ENCODE peak calls at places on chromosomes 13 and 19, in seven cellular contexts. One of them, this sample, is unnamed. For H3F3A and H4K20me1, the result is how much of the 10 kb centered on the place peaks cover.

GRCh38 chr13:42078113-42078769 is 29.8 kb downstream of the DGKH start:
- DNase-seq in PC-9: no peak
- DNase-seq in neural progenitor cell: peak
- DNase-seq in GM23338: peak
- DNase-seq in PC-3: no peak
- DNase-seq in GM23248: no peak
- DNase-seq in SK-N-SH: peak
- DNase-seq in this sample: no peak

GRCh38 chr13:62207388-62207787 is 791.7 kb upstream of the PCDH20 start:
- DNase-seq in PC-9: no peak
- DNase-seq in neural progenitor cell: no peak
- DNase-seq in GM23338: no peak
- DNase-seq in PC-3: no peak
- DNase-seq in GM23248: no peak
- DNase-seq in SK-N-SH: no peak
- DNase-seq in this sample: no peak

GRCh38 chr13:31105020-31105800 is 56.5 kb downstream of the HSPH1 start:
- DNase-seq in PC-9: no peak
- DNase-seq in neural progenitor cell: no peak
- DNase-seq in GM23338: peak
- DNase-seq in PC-3: no peak
- DNase-seq in GM23248: peak
- DNase-seq in SK-N-SH: no peak
- DNase-seq in this sample: no peak

GRCh38 chr13:114310961-114311360 is 3.3 kb upstream of the CHAMP1 start:
- DNase-seq in PC-9: no peak
- DNase-seq in neural progenitor cell: no peak
- DNase-seq in GM23338: no peak
- DNase-seq in PC-3: no peak
- DNase-seq in GM23248: peak
- DNase-seq in SK-N-SH: no peak
- DNase-seq in this sample: no peak

GRCh38 chr19:50300814-50301606 is 28.2 kb downstream of the KCNC3 start:
- DNase-seq in PC-9: no peak
- DNase-seq in neural progenitor cell: no peak
- DNase-seq in GM23338: no peak
- DNase-seq in PC-3: peak
- DNase-seq in GM23248: peak
- DNase-seq in SK-N-SH: no peak
- DNase-seq in this sample: no peak

GRCh38 chr13:20197361-20197834 is 4.7 kb upstream of the GJB2 start:
- DNase-seq in PC-9: no peak
- DNase-seq in neural progenitor cell: peak
- DNase-seq in GM23338: peak
- DNase-seq in PC-3: peak
- DNase-seq in GM23248: peak
- DNase-seq in SK-N-SH: peak
- DNase-seq in this sample: peak

GRCh38 chr13:44024496-44025155 is 144.9 kb downstream of the LACC1 start:
- DNase-seq in PC-9: no peak
- DNase-seq in neural progenitor cell: no peak
- DNase-seq in GM23338: no peak
- DNase-seq in PC-3: no peak
- DNase-seq in GM23248: no peak
- DNase-seq in SK-N-SH: no peak
- DNase-seq in this sample: no peak

GRCh38 chr13:40084934-40085333 is 429.5 kb downstream of the COG6 start:
- DNase-seq in PC-9: no peak
- DNase-seq in neural progenitor cell: no peak
- DNase-seq in GM23338: no peak
- DNase-seq in PC-3: no peak
- DNase-seq in GM23248: no peak
- DNase-seq in SK-N-SH: no peak
- DNase-seq in this sample: no peak

GRCh38 chr19:56689198-56689597 is 17.6 kb upstream of the ZNF835 start:
- DNase-seq in PC-9: no peak
- DNase-seq in neural progenitor cell: no peak
- DNase-seq in GM23338: no peak
- DNase-seq in PC-3: peak
- DNase-seq in GM23248: no peak
- DNase-seq in SK-N-SH: no peak
- DNase-seq in this sample: no peak

GRCh38 chr19:41621654-41622053 is 5.2 kb downstream of the CEACAM4 start:
- DNase-seq in PC-9: no peak
- DNase-seq in neural progenitor cell: no peak
- DNase-seq in GM23338: no peak
- DNase-seq in PC-3: no peak
- DNase-seq in GM23248: no peak
- DNase-seq in SK-N-SH: no peak
- DNase-seq in this sample: no peak

GRCh38 chr13:35768126-35768525 is 291.6 kb upstream of the MAB21L1 start:
- DNase-seq in PC-9: no peak
- DNase-seq in neural progenitor cell: no peak
- DNase-seq in GM23338: no peak
- DNase-seq in PC-3: no peak
- DNase-seq in GM23248: no peak
- DNase-seq in SK-N-SH: no peak
- DNase-seq in this sample: no peak

GRCh38 chr19:42288881-42289555 is 12.9 kb upstream of the PRR19 start:
- DNase-seq in PC-9: no peak
- DNase-seq in neural progenitor cell: no peak
- DNase-seq in GM23338: no peak
- DNase-seq in PC-3: no peak
- DNase-seq in GM23248: no peak
- DNase-seq in SK-N-SH: no peak
- DNase-seq in this sample: no peak

GRCh38 chr13:32903720-32904119 is 112.5 kb upstream of the KL start:
- DNase-seq in PC-9: no peak
- DNase-seq in neural progenitor cell: no peak
- DNase-seq in GM23338: no peak
- DNase-seq in PC-3: peak
- DNase-seq in GM23248: peak
- DNase-seq in SK-N-SH: no peak
- DNase-seq in this sample: no peak

GRCh38 chr19:15328312-15328711 is 4.0 kb downstream of the BRD4 start:
- DNase-seq in PC-9: no peak
- DNase-seq in neural progenitor cell: no peak
- DNase-seq in GM23338: no peak
- DNase-seq in PC-3: no peak
- DNase-seq in GM23248: no peak
- DNase-seq in SK-N-SH: no peak
- DNase-seq in this sample: no peak

GRCh38 chr13:28719656-28720055 is 886 bp upstream of the SLC46A3 start:
- DNase-seq in PC-9: no peak
- DNase-seq in neural progenitor cell: no peak
- DNase-seq in GM23338: no peak
- DNase-seq in PC-3: no peak
- DNase-seq in GM23248: peak
- DNase-seq in SK-N-SH: no peak
- DNase-seq in this sample: no peak

GRCh38 chr19:4030552-4030951 is 23.0 kb downstream of the PIAS4 start:
- DNase-seq in PC-9: no peak
- DNase-seq in neural progenitor cell: no peak
- DNase-seq in GM23338: no peak
- DNase-seq in PC-3: no peak
- DNase-seq in GM23248: no peak
- DNase-seq in SK-N-SH: no peak
- DNase-seq in this sample: no peak

GRCh38 chr13:96297360-96297759 is 207.5 kb downstream of the HS6ST3 start:
- DNase-seq in PC-9: no peak
- DNase-seq in neural progenitor cell: peak
- DNase-seq in GM23338: peak
- DNase-seq in PC-3: no peak
- DNase-seq in GM23248: no peak
- DNase-seq in SK-N-SH: no peak
- DNase-seq in this sample: no peak

GRCh38 chr19:45822716-45823115 is 7.6 kb upstream of the RSPH6A start:
- DNase-seq in PC-9: no peak
- DNase-seq in neural progenitor cell: no peak
- DNase-seq in GM23338: no peak
- DNase-seq in PC-3: no peak
- DNase-seq in GM23248: no peak
- DNase-seq in SK-N-SH: no peak
- DNase-seq in this sample: no peak

GRCh38 chr13:28822161-28822560 is 2.0 kb downstream of the MTUS2 start:
- DNase-seq in PC-9: no peak
- DNase-seq in neural progenitor cell: no peak
- DNase-seq in GM23338: no peak
- DNase-seq in PC-3: no peak
- DNase-seq in GM23248: no peak
- DNase-seq in SK-N-SH: no peak
- DNase-seq in this sample: no peak

GRCh38 chr19:56720281-56720680 is 48.7 kb upstream of the ZNF835 start:
- DNase-seq in PC-9: no peak
- DNase-seq in neural progenitor cell: no peak
- DNase-seq in GM23338: no peak
- DNase-seq in PC-3: no peak
- DNase-seq in GM23248: no peak
- DNase-seq in SK-N-SH: peak
- DNase-seq in this sample: no peak

GRCh38 chr13:36752673-36753072 is 66.3 kb upstream of the RFXAP start:
- DNase-seq in PC-9: no peak
- DNase-seq in neural progenitor cell: no peak
- DNase-seq in GM23338: no peak
- DNase-seq in PC-3: no peak
- DNase-seq in GM23248: peak
- DNase-seq in SK-N-SH: no peak
- DNase-seq in this sample: no peak

GRCh38 chr13:49956131-49956530 is 20.0 kb upstream of the SPRYD7 start:
- DNase-seq in PC-9: no peak
- DNase-seq in neural progenitor cell: no peak
- DNase-seq in GM23338: no peak
- DNase-seq in PC-3: no peak
- DNase-seq in GM23248: no peak
- DNase-seq in SK-N-SH: no peak
- DNase-seq in this sample: no peak

DNA sequence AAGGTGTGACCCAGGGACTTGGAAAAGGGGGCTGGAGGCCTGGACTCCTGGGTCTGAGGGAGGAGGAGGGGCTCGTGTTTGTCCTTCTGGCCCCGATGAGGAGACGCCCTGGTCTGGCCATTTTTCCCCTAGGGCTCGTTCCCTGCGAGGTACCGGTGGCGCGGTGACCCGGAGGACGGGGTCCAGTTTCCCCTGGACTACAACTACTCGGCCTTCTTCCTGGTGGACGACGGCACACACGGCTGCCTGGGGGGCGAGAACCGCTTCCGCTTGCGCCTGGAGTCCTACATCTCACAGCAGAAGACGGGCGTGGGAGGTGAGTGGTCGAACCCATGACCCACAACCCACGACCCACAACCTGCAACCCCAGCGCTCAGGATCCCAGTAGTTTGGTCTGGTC is 10.8 kb downstream of the TRPM4 start:
- DNase-seq in PC-9: no peak
- DNase-seq in neural progenitor cell: no peak
- DNase-seq in GM23338: no peak
- DNase-seq in PC-3: no peak
- DNase-seq in GM23248: no peak
- DNase-seq in SK-N-SH: no peak
- DNase-seq in this sample: no peak
- H3F3A ChIP-seq in PC-9: under half
- H3F3A ChIP-seq in neural progenitor cell: under half
- H3F3A ChIP-seq in GM23338: under half
- H3F3A ChIP-seq in PC-3: under half
- H3F3A ChIP-seq in GM23248: under half
- H3F3A ChIP-seq in SK-N-SH: under half
- H3F3A ChIP-seq in this sample: under half

GRCh38 chr13:23707674-23708073 is 137.5 kb downstream of the TNFRSF19 start:
- DNase-seq in PC-9: no peak
- DNase-seq in neural progenitor cell: no peak
- DNase-seq in GM23338: no peak
- DNase-seq in PC-3: peak
- DNase-seq in GM23248: peak
- DNase-seq in SK-N-SH: no peak
- DNase-seq in this sample: peak

GRCh38 chr13:23714672-23715071 is 144.5 kb downstream of the TNFRSF19 start:
- DNase-seq in PC-9: no peak
- DNase-seq in neural progenitor cell: no peak
- DNase-seq in GM23338: no peak
- DNase-seq in PC-3: no peak
- DNase-seq in GM23248: no peak
- DNase-seq in SK-N-SH: no peak
- DNase-seq in this sample: no peak

GRCh38 chr13:23709521-23709920 is 139.3 kb downstream of the TNFRSF19 start:
- DNase-seq in PC-9: no peak
- DNase-seq in neural progenitor cell: no peak
- DNase-seq in GM23338: no peak
- DNase-seq in PC-3: peak
- DNase-seq in GM23248: no peak
- DNase-seq in SK-N-SH: no peak
- DNase-seq in this sample: no peak

GRCh38 chr13:23710366-23710765 is 140.2 kb downstream of the TNFRSF19 start:
- DNase-seq in PC-9: no peak
- DNase-seq in neural progenitor cell: no peak
- DNase-seq in GM23338: no peak
- DNase-seq in PC-3: no peak
- DNase-seq in GM23248: no peak
- DNase-seq in SK-N-SH: no peak
- DNase-seq in this sample: no peak

GRCh38 chr13:23711355-23711754 is 141.1 kb downstream of the TNFRSF19 start:
- DNase-seq in PC-9: no peak
- DNase-seq in neural progenitor cell: no peak
- DNase-seq in GM23338: no peak
- DNase-seq in PC-3: no peak
- DNase-seq in GM23248: no peak
- DNase-seq in SK-N-SH: no peak
- DNase-seq in this sample: no peak
- H4K20me1 ChIP-seq in PC-9: under half
- H4K20me1 ChIP-seq in neural progenitor cell: under half
- H4K20me1 ChIP-seq in GM23338: under half
- H4K20me1 ChIP-seq in PC-3: under half
- H4K20me1 ChIP-seq in GM23248: under half
- H4K20me1 ChIP-seq in SK-N-SH: under half
- H4K20me1 ChIP-seq in this sample: under half

GRCh38 chr19:38661996-38662395 is 14.5 kb downstream of the ACTN4 start:
- DNase-seq in PC-9: peak
- DNase-seq in neural progenitor cell: no peak
- DNase-seq in GM23338: no peak
- DNase-seq in PC-3: peak
- DNase-seq in GM23248: no peak
- DNase-seq in SK-N-SH: no peak
- DNase-seq in this sample: no peak
- H3F3A ChIP-seq in PC-9: half or more
- H3F3A ChIP-seq in neural progenitor cell: under half
- H3F3A ChIP-seq in GM23338: under half
- H3F3A ChIP-seq in PC-3: under half
- H3F3A ChIP-seq in GM23248: half or more
- H3F3A ChIP-seq in SK-N-SH: under half
- H3F3A ChIP-seq in this sample: under half

DNA sequence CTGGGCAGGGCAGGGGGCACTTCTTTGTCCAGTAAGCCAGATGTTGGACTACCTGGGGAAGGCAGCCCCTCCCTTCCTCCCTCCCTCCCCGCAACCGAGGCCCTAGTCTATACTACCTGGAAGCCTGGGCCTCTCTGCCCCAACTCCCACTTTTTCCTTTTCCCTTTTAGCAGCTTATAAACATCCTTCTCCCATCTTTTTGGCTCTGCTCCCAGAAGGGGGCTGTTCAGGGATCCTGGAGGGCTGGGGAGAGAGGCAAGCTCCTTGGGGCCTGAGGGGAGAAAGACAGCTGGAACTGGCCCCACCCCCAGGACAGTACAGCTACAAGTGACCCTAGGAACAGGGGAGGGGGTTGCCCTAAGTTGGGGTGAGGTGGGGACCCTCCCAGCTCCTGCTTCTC is 44.9 kb downstream of the LYL1 start:
- DNase-seq in PC-9: no peak
- DNase-seq in neural progenitor cell: no peak
- DNase-seq in GM23338: no peak
- DNase-seq in PC-3: no peak
- DNase-seq in GM23248: no peak
- DNase-seq in SK-N-SH: no peak
- DNase-seq in this sample: no peak
- H4K20me1 ChIP-seq in PC-9: under half
- H4K20me1 ChIP-seq in neural progenitor cell: half or more
- H4K20me1 ChIP-seq in GM23338: under half
- H4K20me1 ChIP-seq in PC-3: under half
- H4K20me1 ChIP-seq in GM23248: under half
- H4K20me1 ChIP-seq in SK-N-SH: under half
- H4K20me1 ChIP-seq in this sample: under half

This sample was measured in MM.1S.